ENCODE peak calls at places on chromosomes 12 and 14, in four cellular contexts. O is WTC11, W is K562, G is HepG2. E is an unnamed sample.

GRCh38 chr12:30329281-30329680 is 366.4 kb downstream of the IPO8 start:
- DNase-seq in O (no peak), W (no peak), G (no peak), E (no peak)

GRCh38 chr12:91617830-91618229 is 435.2 kb upstream of the DCN start:
- DNase-seq in O (no peak), W (no peak), G (no peak), E (no peak)

GRCh38 chr12:123225443-123225842 is 7.5 kb downstream of the MPHOSPH9 start:
- DNase-seq in O (no peak), W (no peak), G (no peak), E (no peak)

GRCh38 chr12:47376937-47377336 is 297.2 kb upstream of the AMIGO2 start:
- DNase-seq in O (no peak), W (no peak), G (no peak), E (no peak)

GRCh38 chr12:8499616-8500015 is 13.7 kb upstream of the CLEC4D start:
- DNase-seq in O (no peak), W (no peak), G (no peak), E (no peak)

GRCh38 chr12:67006612-67007011 is 262.5 kb upstream of the CAND1 start:
- DNase-seq in O (no peak), W (no peak), G (no peak), E (no peak)

GRCh38 chr12:70660620-70661219 is 23.5 kb upstream of the PTPRB start:
- DNase-seq in O (no peak), W (peak), G (no peak), E (no peak)

GRCh38 chr12:57795354-57795753 is 12.8 kb downstream of the TSFM start:
- DNase-seq in O (no peak), W (no peak), G (no peak), E (no peak)

GRCh38 chr14:96717116-96717515 is 80.1 kb upstream of the VRK1 start:
- DNase-seq in O (no peak), W (no peak), G (no peak), E (no peak)

GRCh38 chr12:188910-189621 is 24.9 kb downstream of the SLC6A12 start:
- DNase-seq in O (peak), W (peak), G (no peak), E (peak)

GRCh38 chr12:104680070-104680469 is 223.3 kb downstream of the CHST11 start:
- DNase-seq in O (no peak), W (no peak), G (peak), E (no peak)

GRCh38 chr12:78340406-78340805 is 509.7 kb downstream of the NAV3 start:
- DNase-seq in O (no peak), W (no peak), G (no peak), E (no peak)

GRCh38 chr12:45975506-45975905 is 14.9 kb downstream of the SCAF11 start:
- DNase-seq in O (no peak), W (no peak), G (no peak), E (no peak)

GRCh38 chr12:132437252-132438138 is 52.5 kb upstream of the FBRSL1 start:
- DNase-seq in O (peak), W (no peak), G (peak), E (no peak)

GRCh38 chr12:27970981-27971489 is 1.5 kb downstream of the PTHLH start:
- DNase-seq in O (peak), W (no peak), G (no peak), E (no peak)

GRCh38 chr12:120497524-120498150 is 1.7 kb downstream of the DYNLL1 start:
- DNase-seq in O (no peak), W (no peak), G (no peak), E (no peak)

GRCh38 chr14:25041898-25042297 is 8.0 kb downstream of the STXBP6 start:
- DNase-seq in O (no peak), W (no peak), G (no peak), E (no peak)

GRCh38 chr12:75704208-75704607 is 192.8 kb upstream of the KRR1 start:
- DNase-seq in O (no peak), W (no peak), G (no peak), E (no peak)

GRCh38 chr12:75704664-75705063 is 193.3 kb upstream of the KRR1 start:
- DNase-seq in O (no peak), W (no peak), G (no peak), E (no peak)

GRCh38 chr12:75706786-75707605 is 195.6 kb upstream of the KRR1 start:
- DNase-seq in O (no peak), W (peak), G (no peak), E (no peak)

GRCh38 chr12:75707983-75708382 is 196.6 kb upstream of the KRR1 start:
- DNase-seq in O (no peak), W (no peak), G (no peak), E (no peak)

GRCh38 chr12:75705749-75706719 is 194.6 kb upstream of the KRR1 start:
- DNase-seq in O (no peak), W (peak), G (no peak), E (no peak)
- TF ChIP-seq NR3C1 in O (no peak), W (no peak), G (no peak), E (no peak)

DNA sequence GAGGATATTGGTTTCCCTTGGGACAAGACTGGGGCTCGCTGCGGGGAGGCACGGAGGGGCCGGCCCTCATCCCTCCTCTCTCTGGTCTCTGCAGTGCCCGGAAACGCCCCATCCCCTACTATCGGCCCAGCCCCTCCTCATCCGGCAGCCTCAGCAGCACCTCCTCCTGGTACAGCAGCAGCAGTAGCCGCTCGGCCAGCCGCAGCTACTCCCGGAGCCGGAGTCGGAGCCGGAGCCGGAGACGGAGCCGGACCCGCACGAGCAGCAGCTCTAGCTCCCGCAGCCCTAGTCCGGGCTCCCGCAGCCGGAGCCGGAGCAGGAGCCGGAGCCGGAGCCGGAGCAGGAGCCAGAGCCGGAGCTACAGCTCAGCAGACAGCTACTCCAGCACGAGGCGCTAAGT is 22.3 kb upstream of the HSPB8 start:
- DNase-seq in O (peak), W (peak), G (no peak), E (no peak)
- TF ChIP-seq NR3C1 in O (no peak), W (no peak), G (no peak), E (no peak)

GRCh38 chr14:103561381-103562134 is 899 bp downstream of the BAG5 start:
- DNase-seq in O (no peak), W (no peak), G (peak), E (no peak)

GRCh38 chr14:103562385-103563088 is at the start of the genes BAG5 and COA8:
- DNase-seq in O (peak), W (peak), G (peak), E (peak)

GRCh38 chr14:103563089-103563620 is 395 bp downstream of the COA8 start:
- DNase-seq in O (no peak), W (peak), G (peak), E (peak)

GRCh38 chr14:103558071-103558882 is 4.2 kb downstream of the BAG5 start:
- DNase-seq in O (no peak), W (no peak), G (no peak), E (no peak)

DNA sequence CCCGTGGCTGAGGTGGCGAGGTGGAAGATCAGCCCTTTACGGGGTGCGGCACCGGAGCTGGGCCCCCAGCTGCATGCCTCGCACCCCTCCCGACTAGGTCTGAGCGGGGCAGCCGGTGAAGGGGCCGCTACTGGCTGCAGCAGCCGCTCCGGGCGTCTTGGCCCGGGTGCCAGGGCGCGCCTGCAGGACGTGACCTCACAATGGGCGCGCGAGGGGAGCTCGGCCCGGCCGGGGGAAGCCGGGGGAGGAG is 397 bp downstream of the BAG5 start:
- DNase-seq in O (no peak), W (no peak), G (no peak), E (no peak)
- TF ChIP-seq NR3C1 in O (no peak), W (peak), G (no peak), E (no peak)

DNA sequence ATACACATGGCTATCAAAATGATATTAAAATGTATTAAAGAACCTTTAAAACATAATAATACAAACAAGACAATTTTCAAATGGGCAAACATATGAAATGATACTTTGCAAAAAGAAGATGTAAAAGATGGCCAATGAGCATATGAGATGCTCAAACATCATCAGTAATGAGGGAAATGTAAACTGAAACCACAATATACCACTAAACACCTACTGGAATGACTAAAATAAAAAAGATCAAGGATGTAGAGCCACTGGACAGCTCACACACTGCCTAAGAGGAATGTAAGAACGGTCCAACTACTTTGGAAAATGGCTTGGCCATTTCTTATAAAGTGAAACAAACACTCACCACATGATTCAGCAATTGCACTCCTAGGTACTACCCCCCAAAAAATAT is 97.3 kb upstream of the BBS10 start:
- DNase-seq in O (no peak), W (no peak), G (no peak), E (no peak)
- TF ChIP-seq NR3C1 in O (no peak), W (no peak), G (no peak), E (no peak)

DNA sequence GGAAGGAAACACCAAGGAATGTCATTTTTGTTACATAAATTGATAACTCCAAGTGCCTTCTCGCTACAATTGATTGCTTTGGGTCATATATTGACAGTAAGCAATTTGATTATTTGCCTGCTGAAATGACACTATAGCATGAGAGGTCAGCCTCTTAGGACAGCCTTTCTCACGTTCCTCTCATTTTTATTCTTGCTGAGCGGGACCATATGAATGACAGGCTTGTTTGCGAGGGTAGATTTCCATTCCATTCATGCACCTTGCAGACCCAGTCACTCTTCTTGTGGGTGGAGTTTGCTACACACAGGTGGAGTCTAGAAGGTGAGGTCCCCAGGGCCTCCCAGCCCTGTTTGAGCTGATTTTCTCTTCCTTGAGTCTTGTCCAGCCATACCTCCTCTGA is 27.3 kb downstream of the DAAM1 start:
- DNase-seq in O (no peak), W (no peak), G (peak), E (no peak)
- TF ChIP-seq NR3C1 in O (no peak), W (no peak), G (no peak), E (no peak)

DNA sequence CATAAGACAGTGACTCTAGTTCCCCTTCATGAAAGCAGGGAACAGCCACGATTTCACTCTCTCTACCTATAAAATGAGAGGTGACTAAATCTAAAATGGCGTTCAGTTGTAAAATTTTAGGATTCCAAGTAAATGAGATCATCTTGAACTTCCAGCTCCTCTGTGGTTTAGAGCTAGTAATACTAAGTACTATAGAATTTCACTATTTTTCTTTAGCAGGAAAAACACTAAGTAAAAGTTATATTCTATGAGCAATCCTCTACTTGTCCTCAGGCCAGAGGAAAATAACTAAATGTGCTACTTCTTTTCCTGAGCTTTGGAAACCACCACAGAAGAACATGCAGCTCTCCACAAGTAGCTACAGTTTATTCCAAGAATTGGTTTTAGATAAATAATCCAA is 55.6 kb downstream of the NIN start:
- DNase-seq in O (no peak), W (no peak), G (no peak), E (no peak)
- TF ChIP-seq NR3C1 in O (no peak), W (no peak), G (no peak), E (no peak)

GRCh38 chr12:113601656-113602263 is 130.1 kb upstream of the LHX5 start:
- DNase-seq in O (peak), W (peak), G (no peak), E (no peak)
- TF ChIP-seq NR3C1 in O (no peak), W (no peak), G (no peak), E (no peak)

DNA sequence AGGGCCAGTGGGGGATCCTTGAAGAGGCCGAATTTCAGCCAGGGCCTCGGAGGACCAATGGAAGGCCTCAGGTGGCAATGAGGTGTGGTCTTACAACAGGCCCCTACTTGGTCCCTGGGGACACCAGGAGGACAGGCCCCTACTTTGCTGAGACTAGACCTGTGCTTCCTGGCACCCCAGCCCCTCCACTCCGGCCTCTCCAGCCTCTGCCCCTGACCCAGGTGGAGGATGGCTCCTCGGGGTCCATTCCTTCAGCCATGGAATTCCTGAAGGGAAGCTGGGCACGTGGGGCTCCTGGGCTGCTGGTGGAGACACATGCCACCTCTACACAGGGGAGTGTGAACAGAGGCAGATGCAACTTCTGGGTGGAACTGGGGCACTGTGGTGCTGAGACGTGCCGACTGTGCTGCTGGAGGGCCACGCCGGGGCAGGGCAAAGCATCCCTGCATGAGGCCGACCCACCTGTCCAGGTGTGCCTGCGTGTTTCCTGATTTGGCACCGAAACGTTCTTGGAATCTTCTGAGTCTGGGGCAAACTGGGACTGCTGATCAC is 18.6 kb upstream of the KIF26A start:
- DNase-seq in O (peak), W (no peak), G (no peak), E (no peak)
- TF ChIP-seq NR3C1 in O (no peak), W (no peak), G (no peak), E (no peak)